ENCODE peak calls at places on chromosome 10, in four cellular contexts. E, Y, V and D are unnamed samples.

GRCh38 chr10:75048669-75049098 is 62.8 kb upstream of the SAMD8 start:
- DNase-seq in V (no peak), Y (no peak), E (peak; percentile 31), D (no peak)

GRCh38 chr10:69972951-69973350 is 79.7 kb upstream of the MACROH2A2 start:
- DNase-seq in E (no peak), Y (no peak), V (no peak), D (no peak)

GRCh38 chr10:12807982-12808613 is 193.4 kb downstream of the CCDC3 start:
- DNase-seq in V (no peak), Y (no peak), E (no peak), D (no peak)

GRCh38 chr10:125276137-125276536 is 115.8 kb upstream of the CTBP2 start:
- DNase-seq in E (no peak), V (no peak), Y (no peak), D (no peak)

GRCh38 chr10:86312701-86313270 is 53.8 kb downstream of the GRID1 start:
- DNase-seq in V (no peak), Y (no peak), E (peak; percentile 62), D (no peak)

GRCh38 chr10:12484945-12485805 is 135.8 kb downstream of the CAMK1D start:
- DNase-seq in V (no peak), E (peak; percentile 82), Y (peak; percentile 58), D (peak; percentile 76)

GRCh38 chr10:133098426-133099124 is 10.9 kb downstream of the ADGRA1 start:
- DNase-seq in E (no peak), V (no peak), Y (no peak), D (no peak)

GRCh38 chr10:76558996-76559888 is 1078.4 kb downstream of the KCNMA1 start:
- DNase-seq in Y (no peak), V (no peak), E (no peak), D (no peak)

GRCh38 chr10:68826764-68827591 is at the start of gene STOX1:
- DNase-seq in Y (peak; percentile 68), E (peak; percentile 84), V (peak; percentile 77), D (no peak)

GRCh38 chr10:70575486-70575873 is 27.1 kb downstream of the PRF1 start:
- DNase-seq in E (no peak), V (no peak), Y (no peak), D (no peak)

GRCh38 chr10:7107287-7107686 is 303.5 kb downstream of the SFMBT2 start:
- DNase-seq in Y (no peak), E (no peak), V (no peak), D (no peak)

GRCh38 chr10:22927661-22928403 is at the start of gene ARMC3:
- DNase-seq in E (peak; percentile 84), Y (peak; percentile 71), V (peak; percentile 5), D (no peak)

GRCh38 chr10:52226448-52226847 is 87.6 kb upstream of the DKK1 start:
- DNase-seq in Y (no peak), E (no peak), V (no peak), D (no peak)

GRCh38 chr10:33889371-33889770 is 554.9 kb upstream of the NRP1 start:
- DNase-seq in E (no peak), Y (no peak), V (no peak), D (no peak)

GRCh38 chr10:18980084-18980629 is 68.4 kb upstream of the MALRD1 start:
- DNase-seq in V (no peak), E (peak; percentile 67), Y (no peak), D (no peak)

GRCh38 chr10:60917331-60918280 is 26.4 kb downstream of the RHOBTB1 start:
- DNase-seq in E (no peak), V (no peak), Y (no peak), D (no peak)

GRCh38 chr10:59072038-59072437 is 104.4 kb upstream of the PHYHIPL start:
- DNase-seq in V (no peak), E (no peak), Y (no peak), D (no peak)

GRCh38 chr10:113058175-113058961 is 108.3 kb downstream of the TCF7L2 start:
- DNase-seq in Y (no peak), V (no peak), E (no peak), D (no peak)

GRCh38 chr10:3054816-3055202 is 12.5 kb upstream of the PFKP start:
- DNase-seq in Y (no peak), E (no peak), V (no peak), D (no peak)

GRCh38 chr10:58475322-58476277 is 37.1 kb upstream of the BICC1 start:
- DNase-seq in E (no peak), V (no peak), Y (no peak), D (no peak)

GRCh38 chr10:13346912-13347234 is 1.2 kb downstream of the SEPHS1 start:
- DNase-seq in E (no peak), Y (no peak), V (no peak), D (no peak)

GRCh38 chr10:114308470-114309110 is 69.5 kb downstream of the VWA2 start:
- DNase-seq in E (peak; percentile 41), Y (no peak), V (no peak), D (no peak)

GRCh38 chr10:71259282-71259681 is 46.9 kb downstream of the UNC5B start:
- DNase-seq in V (no peak), E (no peak), Y (no peak), D (no peak)

GRCh38 chr10:7329219-7329618 is 81.6 kb downstream of the SFMBT2 start:
- DNase-seq in E (no peak), Y (no peak), V (no peak), D (no peak)

GRCh38 chr10:9038146-9038714 is 983.7 kb downstream of the GATA3 start:
- DNase-seq in E (no peak), V (no peak), Y (no peak), D (no peak)

GRCh38 chr10:77834943-77835668 is 91.4 kb downstream of the DLG5 start:
- DNase-seq in V (no peak), E (peak; percentile 74), Y (no peak), D (no peak)

GRCh38 chr10:95653895-95654294 is 2.6 kb downstream of the ALDH18A1 start:
- DNase-seq in V (no peak), Y (no peak), E (no peak), D (no peak)

GRCh38 chr10:95651346-95652115 is 5.0 kb downstream of the ALDH18A1 start:
- DNase-seq in V (no peak), E (no peak), Y (no peak), D (no peak)

GRCh38 chr10:95657250-95657649 is 739 bp upstream of the ALDH18A1 start:
- DNase-seq in Y (no peak), E (no peak), V (no peak), D (no peak)

GRCh38 chr10:95656291-95657164 is at the start of gene ALDH18A1:
- DNase-seq in Y (peak; percentile 93), E (peak; percentile 97), V (peak; percentile 93), D (peak; percentile 66)

DNA sequence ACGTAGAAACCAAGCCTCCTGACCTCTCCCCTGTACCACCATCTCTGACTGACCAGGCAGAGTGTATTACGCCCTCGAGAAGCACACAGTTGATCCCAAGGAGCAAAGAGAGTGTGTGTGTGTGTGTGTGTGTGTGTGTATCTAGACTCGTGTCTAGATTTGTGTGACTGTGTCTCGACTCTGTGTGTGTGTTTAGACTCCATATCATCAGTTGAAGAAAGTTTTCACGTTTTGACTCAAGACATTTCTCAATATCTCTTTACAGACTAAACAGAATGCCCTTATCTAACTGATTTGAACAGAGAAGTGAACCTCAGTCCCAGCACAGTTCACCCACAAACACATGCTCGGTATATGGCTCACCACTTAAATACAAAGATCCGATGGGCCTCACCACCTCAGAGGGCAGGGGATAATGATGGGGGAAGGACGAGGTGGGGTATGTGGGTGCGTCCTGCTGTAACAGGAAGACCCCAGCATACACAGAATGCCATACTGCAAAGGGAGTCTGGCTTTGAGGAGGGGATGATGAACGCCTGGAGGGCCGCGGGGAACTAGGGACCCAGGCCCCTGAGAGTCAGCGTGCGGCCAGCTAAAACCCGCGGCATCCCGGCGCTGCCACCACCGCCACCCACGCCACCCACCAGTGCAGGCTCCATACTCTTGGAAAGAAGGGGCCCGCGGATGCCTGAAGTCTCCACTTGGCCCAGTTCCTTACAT is 780 bp downstream of the ALDH18A1 start:
- DNase-seq in Y (no peak), V (peak; percentile 8), E (no peak), D (peak; percentile 15)
- TF ChIP-seq POLR2A in Y (no peak), V (no peak), E (no peak), D (no peak)

GRCh38 chr10:79067241-79068202 is 1.2 kb upstream of the ZMIZ1 start:
- DNase-seq in V (peak; percentile 93), E (peak; percentile 96), Y (peak; percentile 92), D (no peak)
- TF ChIP-seq POLR2A in V (no peak), E (no peak), Y (no peak), D (no peak)

DNA sequence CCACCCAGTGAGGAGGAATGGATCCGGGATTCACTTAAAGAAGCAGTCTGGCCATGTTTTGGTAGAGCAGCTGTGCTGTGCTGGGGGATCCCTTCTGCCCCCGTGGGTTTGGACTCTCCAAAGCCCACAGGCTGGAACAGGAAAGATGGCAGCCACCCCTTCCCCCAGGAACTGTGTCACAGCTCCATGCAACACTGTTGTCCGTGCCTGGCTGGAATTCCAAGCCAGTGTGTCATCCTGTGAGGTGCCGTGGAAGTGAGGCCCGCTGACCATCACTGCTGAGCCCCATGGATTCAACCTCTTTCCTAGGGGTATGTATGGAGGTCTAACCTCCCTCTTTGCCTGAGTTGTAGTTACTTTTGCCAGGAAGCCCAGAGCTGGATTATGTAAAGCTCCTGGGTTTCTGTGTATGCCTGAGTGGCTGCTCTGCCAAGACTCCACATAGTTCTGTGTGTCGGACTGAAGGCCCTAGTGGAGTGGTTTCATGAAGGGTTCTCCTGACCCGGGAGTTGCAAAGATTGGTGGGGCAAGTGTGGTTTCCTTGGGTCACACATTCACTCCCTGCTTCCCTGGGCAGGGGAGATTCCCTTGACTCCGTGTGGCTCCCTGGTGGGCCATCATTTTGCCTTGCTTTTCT is 35.1 kb upstream of the PCGF5 start:
- DNase-seq in E (no peak), Y (no peak), V (peak; percentile 65), D (no peak)
- TF ChIP-seq POLR2A in E (no peak), Y (no peak), V (no peak), D (no peak)

GRCh38 chr10:79443338-79444242 is 1.8 kb downstream of the ZCCHC24 start:
- DNase-seq in E (peak; percentile 75), V (no peak), Y (no peak), D (no peak)

GRCh38 chr10:79445708-79446450 is 455 bp upstream of the ZCCHC24 start:
- DNase-seq in V (peak; percentile 97), E (peak; percentile 99), Y (peak; percentile 99), D (peak; percentile 82)

GRCh38 chr10:79445217-79445707 is at the start of gene ZCCHC24:
- DNase-seq in E (peak; percentile 94), Y (peak; percentile 69), V (peak; percentile 60), D (no peak)

GRCh38 chr10:79446451-79447020 is 1.1 kb upstream of the ZCCHC24 start:
- DNase-seq in Y (peak; percentile 84), E (peak; percentile 92), V (no peak), D (no peak)

DNA sequence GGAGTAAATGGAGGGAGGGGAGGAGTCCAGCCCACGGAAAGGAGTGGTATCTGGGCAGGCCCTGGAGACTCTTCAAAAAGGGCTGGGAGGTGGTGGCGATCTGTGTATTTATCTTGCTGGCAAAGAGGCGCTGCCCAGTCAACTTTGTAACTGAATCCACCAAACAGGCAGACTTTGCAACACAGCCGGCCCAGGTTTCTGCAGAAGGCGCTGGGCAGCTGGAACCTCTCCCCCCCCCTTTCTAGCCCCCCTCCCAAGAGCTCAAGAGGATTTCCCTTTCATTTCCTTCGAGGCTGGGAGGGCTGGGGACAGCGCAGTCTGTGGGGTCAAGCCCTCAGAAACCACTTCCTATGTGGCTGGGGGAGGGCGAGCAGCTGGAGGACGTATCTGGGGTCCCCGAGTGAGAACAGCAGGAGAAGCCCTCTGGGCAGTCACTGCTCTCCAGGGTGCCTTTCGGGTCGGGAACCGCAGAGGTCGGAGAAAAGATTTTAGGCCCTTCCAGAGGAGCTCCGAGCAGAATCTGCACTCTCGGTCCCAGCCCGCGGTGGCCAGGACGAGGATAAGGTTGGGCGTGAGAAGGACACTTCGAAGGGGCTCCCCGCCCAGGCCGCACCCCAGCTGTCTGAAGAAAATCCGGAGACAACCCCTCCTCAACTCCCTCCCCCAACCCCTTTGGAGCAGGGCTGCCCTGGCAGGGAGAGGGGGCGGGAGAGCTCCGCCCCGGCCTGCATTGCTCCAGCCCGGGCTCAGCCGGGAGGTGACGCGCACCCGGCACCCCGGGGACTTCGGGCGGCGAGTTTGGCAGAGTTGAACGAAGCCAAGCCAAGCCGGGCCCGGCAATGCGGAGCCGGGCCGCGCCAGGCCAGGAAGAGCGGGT is 943 bp downstream of the ZCCHC24 start:
- DNase-seq in Y (peak; percentile 89), V (peak; percentile 86), E (peak; percentile 92), D (no peak)
- TF ChIP-seq POLR2A in Y (no peak), V (peak; percentile 14), E (no peak), D (no peak)